ENCODE peak calls at places on chromosomes 4 and X, in nine cellular contexts. Y is fibroblast of mammary gland, S is PC-3, U is GM06990, K is skeletal muscle cell, I is psoas muscle, R is cardiac fibroblast, B is OCI-LY7, T is GM23248. Q is an unnamed sample.

GRCh38 chrX:30819080-30819479 is 70.0 kb downstream of the TAB3 start:
- DNase-seq in Y (no peak), S (no peak), U (no peak), K (no peak), I (no peak), R (no peak), B (no peak), T (no peak), Q (no peak)

GRCh38 chr4:140100771-140101170 is 53.2 kb downstream of the MAML3 start:
- DNase-seq in Y (no peak), S (no peak), U (no peak), K (no peak), I (no peak), R (no peak), B (no peak), T (no peak), Q (no peak)

GRCh38 chr4:44421330-44421729 is 27.3 kb downstream of the KCTD8 start:
- DNase-seq in Y (no peak), S (peak; percentile 35), U (no peak), K (no peak), I (no peak), R (no peak), B (no peak), T (no peak), Q (no peak)

GRCh38 chrX:386768-387575 is at the start of gene PPP2R3B:
- DNase-seq in Y (peak; percentile 98), S (peak; percentile 95), U (peak; percentile 98), K (peak; percentile 92), I (peak; percentile 99), R (peak; percentile 99), B (peak; percentile 98), T (peak; percentile 99), Q (peak; percentile 96)

GRCh38 chr4:168558587-168558986 is 61.7 kb downstream of the PALLD start:
- DNase-seq in Y (peak; percentile 33), S (peak; percentile 78), U (no peak), K (no peak), I (no peak), R (peak; percentile 86), B (no peak), T (peak; percentile 30), Q (no peak)

GRCh38 chr4:38759077-38759789 is 23.6 kb downstream of the TLR10 start:
- DNase-seq in Y (peak; percentile 77), S (peak; percentile 57), U (peak; percentile 24), K (peak; percentile 82), I (peak; percentile 19), R (peak; percentile 81), B (peak; percentile 83), T (peak; percentile 68), Q (peak; percentile 24)

GRCh38 chrX:20300822-20301221 is 34.1 kb upstream of the RPS6KA3 start:
- DNase-seq in Y (no peak), S (no peak), U (no peak), K (no peak), I (no peak), R (no peak), B (no peak), T (no peak), Q (no peak)

GRCh38 chrX:18252644-18253359 is 32.1 kb upstream of the BEND2 start:
- DNase-seq in Y (peak; percentile 12), S (no peak), U (no peak), K (peak; percentile 9), I (no peak), R (peak; percentile 19), B (no peak), T (peak; percentile 1), Q (no peak)

GRCh38 chr4:74830928-74831327 is 36.6 kb upstream of the BTC start:
- DNase-seq in Y (peak; percentile 19), S (no peak), U (no peak), K (no peak), I (no peak), R (peak; percentile 17), B (no peak), T (peak; percentile 14), Q (no peak)

GRCh38 chrX:96440941-96441340 is 243.7 kb upstream of the DIAPH2 start:
- DNase-seq in Y (peak; percentile 23), S (no peak), U (no peak), K (no peak), I (no peak), R (peak; percentile 38), B (no peak), T (no peak), Q (no peak)

GRCh38 chr4:70746179-70746839 is 24.5 kb downstream of the RUFY3 start:
- DNase-seq in Y (peak; percentile 77), S (no peak), U (no peak), K (peak; percentile 55), I (no peak), R (peak; percentile 91), B (no peak), T (peak; percentile 64), Q (no peak)

GRCh38 chrX:133570549-133570948 is 155.3 kb upstream of the GPC4 start:
- DNase-seq in Y (peak; percentile 81), S (peak; percentile 63), U (no peak), K (no peak), I (no peak), R (peak; percentile 2), B (no peak), T (peak; percentile 66), Q (peak; percentile 27)

GRCh38 chr4:52646726-52647125 is 12.4 kb downstream of the USP46 start:
- DNase-seq in Y (no peak), S (no peak), U (no peak), K (no peak), I (no peak), R (no peak), B (no peak), T (no peak), Q (no peak)

GRCh38 chr4:188221090-188221489 is 81.8 kb downstream of the TRIML1 start:
- DNase-seq in Y (no peak), S (peak; percentile 21), U (no peak), K (no peak), I (no peak), R (no peak), B (no peak), T (no peak), Q (peak; percentile 80)

GRCh38 chr4:70187216-70187615 is 8.3 kb upstream of the ODAM start:
- DNase-seq in Y (no peak), S (no peak), U (no peak), K (no peak), I (no peak), R (no peak), B (no peak), T (no peak), Q (no peak)

DNA sequence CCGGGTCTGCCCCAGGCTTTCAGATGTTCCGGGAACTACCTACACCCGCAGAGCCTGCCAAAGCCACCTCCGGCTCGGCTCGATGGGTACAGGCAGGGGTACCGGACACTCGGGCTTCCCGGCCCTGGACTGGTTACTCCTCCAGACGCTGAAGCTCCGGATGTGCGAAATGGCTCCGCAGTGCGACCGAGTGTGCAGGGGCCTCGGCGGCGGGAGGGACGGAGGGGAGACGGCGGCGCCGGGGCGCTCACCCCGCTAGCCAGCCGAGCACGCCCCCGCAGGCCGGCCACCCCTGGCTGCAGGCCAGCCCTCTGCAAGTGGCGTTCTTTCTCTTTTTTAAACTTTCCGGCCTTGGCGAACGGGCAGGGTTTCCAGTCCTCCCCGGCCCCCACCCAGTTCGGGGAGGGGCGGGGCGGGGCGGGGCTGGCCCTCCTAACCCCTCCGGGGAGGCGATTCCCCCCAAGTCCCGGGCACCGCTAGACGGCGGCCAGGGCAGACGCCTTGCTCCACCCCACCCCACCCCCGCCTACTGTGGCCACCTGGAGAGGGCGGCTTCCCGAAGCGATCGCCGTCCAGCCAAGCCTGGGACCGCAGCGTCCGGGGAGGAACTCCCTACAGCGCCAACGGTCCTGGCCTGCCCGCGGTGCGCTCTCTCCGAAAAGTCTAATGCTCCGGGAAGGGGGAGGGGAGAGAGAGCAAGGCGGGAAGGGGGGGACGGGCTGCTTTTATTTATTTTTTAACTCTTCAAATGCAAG is 7.5 kb downstream of the BCOR start:
- DNase-seq in Y (no peak), S (no peak), U (no peak), K (no peak), I (peak; percentile 43), R (peak; percentile 10), B (peak; percentile 27), T (peak; percentile 49), Q (no peak)
- H3K4me3 ChIP-seq in Y (peak overlapping the region; percentile 28), S (peak overlapping the region; percentile 66), U (no peak overlapping the region), K (peak overlapping the region; percentile 33), I (peak overlapping the region; percentile 58), R (peak overlapping the region; percentile 23), B (peak overlapping the region; percentile 63), T (peak overlapping the region; percentile 51), Q (no peak overlapping the region)

GRCh38 chr4:121655320-121656268 is 41.2 kb downstream of the ANXA5 start:
- DNase-seq in Y (no peak), S (no peak), U (no peak), K (no peak), I (no peak), R (peak; percentile 34), B (no peak), T (no peak), Q (no peak)

GRCh38 chr4:121654738-121655137 is 42.0 kb downstream of the ANXA5 start:
- DNase-seq in Y (no peak), S (no peak), U (no peak), K (no peak), I (no peak), R (no peak), B (peak; percentile 9), T (no peak), Q (no peak)

GRCh38 chr4:121656269-121656641 is 40.5 kb downstream of the ANXA5 start:
- DNase-seq in Y (peak; percentile 84), S (peak; percentile 62), U (no peak), K (peak; percentile 73), I (peak; percentile 31), R (peak; percentile 86), B (peak; percentile 47), T (peak; percentile 69), Q (peak; percentile 50)

GRCh38 chr4:121662225-121662624 is 34.6 kb downstream of the ANXA5 start:
- DNase-seq in Y (no peak), S (no peak), U (no peak), K (no peak), I (no peak), R (no peak), B (no peak), T (no peak), Q (no peak)

DNA sequence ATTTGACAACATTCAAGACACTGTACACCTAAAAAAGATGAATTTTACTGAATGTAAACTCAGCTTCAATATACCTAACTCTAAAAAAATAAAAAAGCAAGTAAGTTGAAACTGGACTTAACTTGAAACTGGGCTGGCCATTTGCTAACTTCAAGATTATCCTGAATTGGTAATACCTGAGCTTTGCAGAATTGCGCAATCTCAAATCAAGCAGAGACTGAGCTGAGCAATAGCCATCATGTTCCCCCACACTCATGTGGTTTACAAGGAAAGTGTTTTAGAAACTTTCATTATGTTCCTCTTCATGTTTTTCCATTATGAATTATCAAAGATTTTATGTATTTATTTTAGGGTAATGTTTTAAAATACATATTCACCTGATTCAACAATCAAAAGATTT is 38.7 kb downstream of the ANXA5 start:
- DNase-seq in Y (no peak), S (no peak), U (no peak), K (no peak), I (no peak), R (no peak), B (no peak), T (no peak), Q (peak; percentile 28)
- H3K4me3 ChIP-seq in Y (no peak overlapping the region), S (no peak overlapping the region), U (no peak overlapping the region), K (no peak overlapping the region), I (no peak overlapping the region), R (no peak overlapping the region), B (no peak overlapping the region), T (no peak overlapping the region), Q (no peak overlapping the region)

GRCh38 chr4:89894654-89895652 is at the start of gene MMRN1:
- DNase-seq in Y (no peak), S (no peak), U (no peak), K (no peak), I (no peak), R (no peak), B (peak; percentile 22), T (no peak), Q (no peak)
- H3K4me3 ChIP-seq in Y (no peak within 1 kb of the TSS), S (no peak within 1 kb of the TSS), U (peak within 1 kb of the TSS; percentile 57), K (no peak within 1 kb of the TSS), I (no peak within 1 kb of the TSS), R (no peak within 1 kb of the TSS), B (no peak within 1 kb of the TSS), T (no peak within 1 kb of the TSS), Q (no peak within 1 kb of the TSS)

GRCh38 chr4:173169428-173170209 is 1.0 kb downstream of the GALNT7 start:
- DNase-seq in Y (peak; percentile 40), S (peak; percentile 20), U (peak; percentile 90), K (no peak), I (peak; percentile 61), R (peak; percentile 54), B (peak; percentile 87), T (peak; percentile 81), Q (peak; percentile 56)
- H3K4me3 ChIP-seq in Y (peak overlapping the region; percentile 64), S (peak overlapping the region; percentile 93), U (peak overlapping the region; percentile 85), K (peak overlapping the region; percentile 80), I (peak overlapping the region; percentile 81), R (peak overlapping the region; percentile 67), B (peak overlapping the region; percentile 79), T (peak overlapping the region; percentile 84), Q (peak overlapping the region; percentile 84)